ENCODE peak calls at places on chromosomes 16 and 17, in six cellular contexts. S, K, Y, V, F and U are unnamed samples.

GRCh38 chr17:82257473-82257872 is 16.0 kb downstream of the CSNK1D start:
- DNase-seq in Y (peak), F (no peak), S (no peak), V (no peak), K (no peak), U (peak)

GRCh38 chr16:83137326-83137770 is 510.6 kb downstream of the CDH13 start:
- DNase-seq in K (peak), Y (no peak), F (no peak), S (peak), V (peak), U (no peak)

GRCh38 chr17:55547027-55547670 is 35.9 kb upstream of the SMIM36 start:
- DNase-seq in K (peak), F (no peak), Y (no peak), S (no peak), V (peak), U (no peak)

GRCh38 chr17:6701719-6702118 is 11.4 kb downstream of the SLC13A5 start:
- DNase-seq in Y (peak), F (peak), S (peak), K (no peak), V (no peak), U (no peak)

GRCh38 chr17:36188891-36189306 is 7.7 kb downstream of the CCL3L1 start:
- DNase-seq in V (peak), Y (no peak), S (no peak), K (no peak), F (no peak), U (peak)

GRCh38 chr16:89289428-89290395 is 72.2 kb downstream of the ZNF778 start:
- DNase-seq in K (peak), Y (peak), S (peak), V (peak), F (peak), U (peak)

GRCh38 chr16:83968483-83968865 is 430 bp downstream of the NECAB2 start:
- DNase-seq in Y (no peak), S (no peak), K (no peak), V (no peak), F (no peak), U (no peak)

GRCh38 chr16:22307838-22308237 is 10.6 kb downstream of the POLR3E start:
- DNase-seq in F (no peak), Y (no peak), S (no peak), V (no peak), K (no peak), U (no peak)

GRCh38 chr16:85330694-85331188 is 218.5 kb upstream of the CIBAR2 start:
- DNase-seq in Y (peak), S (peak), K (peak), F (no peak), V (peak), U (peak)

GRCh38 chr17:43578699-43579569 is 32.8 kb upstream of the ETV4 start:
- DNase-seq in V (peak), S (no peak), Y (peak), K (peak), F (no peak), U (peak)

GRCh38 chr16:89567656-89568594 is 7.4 kb downstream of the RPL13 start:
- DNase-seq in S (no peak), K (no peak), Y (no peak), F (no peak), V (no peak), U (no peak)

DNA sequence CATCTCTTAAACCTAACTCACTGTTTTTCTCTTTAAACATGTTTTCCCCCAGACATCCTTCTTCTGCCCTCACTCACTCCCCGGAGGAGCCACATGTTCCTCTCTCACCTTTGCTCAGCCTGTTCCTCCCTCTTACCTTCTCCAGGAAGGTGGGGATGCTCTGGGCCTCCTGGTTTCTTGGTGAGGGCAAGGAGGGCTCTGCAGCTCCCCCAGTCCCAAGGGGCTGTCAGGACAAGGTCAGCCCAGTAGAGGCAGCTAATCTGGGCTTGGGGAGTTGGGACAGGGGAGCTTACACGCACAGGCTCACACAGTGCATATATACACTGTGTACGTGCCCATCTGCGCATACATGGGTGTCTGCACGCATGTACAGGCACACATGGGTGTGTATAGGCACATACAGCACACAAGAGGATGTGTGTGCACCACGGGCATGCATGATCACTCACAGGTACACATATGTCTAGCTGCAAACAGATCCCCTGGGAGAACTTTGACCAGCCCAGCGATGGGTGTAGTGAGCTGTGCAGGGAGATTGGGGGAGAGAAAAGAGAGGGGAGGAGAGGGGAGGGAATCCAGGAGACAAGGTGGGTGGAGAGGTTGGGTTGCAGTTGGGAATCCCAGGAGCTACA is 28.6 kb upstream of the SPNS3 start:
- DNase-seq in S (no peak), F (no peak), V (no peak), K (no peak), Y (no peak), U (no peak)
- H4K8ac ChIP-seq in S (no peak), F (peak), V (no peak), K (no peak), Y (no peak), U (no peak)

DNA sequence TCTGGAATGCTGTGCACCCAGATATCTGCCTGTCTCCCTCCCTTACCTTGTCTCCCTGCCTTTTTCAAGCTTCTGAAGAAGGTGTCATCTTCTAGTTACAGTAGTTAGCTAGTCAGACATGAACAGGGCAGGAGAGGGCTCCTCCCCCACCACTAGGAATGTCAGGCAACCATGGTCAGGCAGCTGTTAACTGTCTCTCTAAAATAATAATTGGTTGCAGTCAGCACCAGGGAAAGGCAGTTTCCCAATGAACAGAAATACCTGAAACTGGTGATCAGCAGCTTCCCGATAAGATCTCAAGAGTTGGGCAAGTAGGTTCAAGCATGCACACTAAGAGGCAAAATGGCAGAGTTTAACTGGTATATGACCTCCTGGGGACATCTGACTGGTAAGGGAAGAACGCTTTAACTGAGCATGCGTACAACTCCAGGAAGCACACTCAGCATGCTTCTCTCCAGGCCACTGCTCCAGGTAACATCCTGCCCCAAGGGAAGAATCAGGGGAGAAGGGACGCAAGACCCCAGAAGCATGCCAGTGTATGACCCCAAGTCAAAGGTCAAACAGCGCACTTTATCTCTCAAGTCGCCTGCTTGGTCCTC is 12.6 kb upstream of the XYLT1 start:
- DNase-seq in S (no peak), K (no peak), V (no peak), Y (no peak), F (no peak), U (peak)
- H2AFZ ChIP-seq in S (no peak), K (no peak), V (no peak), Y (peak), F (no peak), U (no peak)

DNA sequence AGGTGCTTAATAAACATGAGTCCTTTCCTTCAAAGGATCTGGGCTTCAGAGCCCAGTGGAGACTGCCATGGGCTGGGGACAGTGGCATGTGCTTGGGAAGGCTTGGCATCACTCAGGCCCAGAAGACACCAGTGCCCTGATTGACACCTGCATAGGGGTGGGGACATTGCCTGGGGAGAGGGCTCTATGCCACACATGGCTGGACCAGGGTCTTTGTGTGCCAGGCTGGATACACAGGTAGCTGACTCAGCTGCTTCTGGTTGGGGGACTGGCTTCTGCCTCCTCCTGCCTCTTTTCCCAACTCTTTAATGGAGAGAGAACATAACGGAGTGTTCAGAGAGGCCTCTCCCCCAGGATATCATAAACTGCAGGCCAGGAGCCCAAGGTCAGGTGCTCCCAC is 93.1 kb upstream of the TMEM97 start:
- DNase-seq in V (no peak), S (no peak), K (no peak), F (no peak), Y (no peak), U (no peak)
- H4K8ac ChIP-seq in V (no peak), S (no peak), K (no peak), F (no peak), Y (no peak), U (no peak)

GRCh38 chr16:70251651-70252354 is at the start of gene EXOSC6:
- DNase-seq in F (peak), K (peak), Y (peak), V (peak), S (peak), U (peak)
- H2AFZ ChIP-seq in F (no peak), K (peak), Y (no peak), V (peak), S (peak), U (peak)